ENCODE peak calls at places on chromosomes 3 and 15, in seven cellular contexts. T, Z, W, Q, P, Y and B are unnamed samples. For H3K4me1, the result is how much of the 10 kb centered on the place peaks cover.

GRCh38 chr15:69593981-69594966 is 141.7 kb downstream of the RPLP1 start:
- DNase-seq in P (no peak), W (peak), Y (peak), Z (no peak), T (no peak), Q (peak), B (no peak)

GRCh38 chr3:106333911-106334618 is 465.3 kb upstream of the CBLB start:
- DNase-seq in Y (no peak), Z (no peak), T (no peak), Q (no peak), W (no peak), P (no peak), B (no peak)

GRCh38 chr15:77479015-77479414 is 58.3 kb downstream of the HMG20A start:
- DNase-seq in Y (no peak), T (no peak), Z (no peak), P (no peak), W (no peak), Q (no peak), B (no peak)

GRCh38 chr15:69648775-69649735 is 196.4 kb downstream of the RPLP1 start:
- DNase-seq in Z (no peak), W (no peak), Y (no peak), T (peak), Q (no peak), P (no peak), B (no peak)

GRCh38 chr15:55709458-55709857 is 33.5 kb downstream of the PRTG start:
- DNase-seq in W (no peak), Y (no peak), P (no peak), T (no peak), Z (no peak), Q (no peak), B (no peak)

GRCh38 chr3:122298239-122298638 is 26.8 kb upstream of the CSTA start:
- DNase-seq in Z (no peak), Y (no peak), W (no peak), P (no peak), T (no peak), Q (no peak), B (no peak)

GRCh38 chr15:93866996-93867395 is 364.4 kb upstream of the MCTP2 start:
- DNase-seq in Q (no peak), Y (no peak), T (no peak), W (no peak), Z (no peak), P (no peak), B (no peak)

GRCh38 chr3:113136071-113136470 is 75.3 kb upstream of the BOC start:
- DNase-seq in Q (no peak), Y (no peak), P (peak), Z (peak), T (peak), W (no peak), B (no peak)

GRCh38 chr15:73866881-73867410 is 6.4 kb upstream of the TBC1D21 start:
- DNase-seq in Y (no peak), P (peak), Q (no peak), W (no peak), T (peak), Z (no peak), B (no peak)

GRCh38 chr3:7687428-7688147 is 814.0 kb upstream of the LMCD1 start:
- DNase-seq in Q (no peak), T (no peak), W (no peak), Z (peak), P (no peak), Y (no peak), B (no peak)

GRCh38 chr15:48667701-48668100 is 22.2 kb upstream of the FBN1 start:
- DNase-seq in Z (no peak), W (no peak), Y (no peak), T (no peak), P (no peak), Q (no peak), B (no peak)

GRCh38 chr3:153050978-153051377 is 111.0 kb upstream of the RAP2B start:
- DNase-seq in Y (no peak), P (peak), Z (no peak), W (no peak), T (no peak), Q (no peak), B (no peak)

GRCh38 chr15:44243146-44243545 is 45.4 kb upstream of the GOLM2 start:
- DNase-seq in Z (no peak), T (no peak), Y (no peak), W (no peak), Q (no peak), P (no peak), B (no peak)

GRCh38 chr15:59166156-59166555 is 40.5 kb upstream of the LDHAL6B start:
- DNase-seq in Y (no peak), Q (no peak), Z (no peak), P (no peak), T (no peak), W (no peak), B (no peak)

GRCh38 chr3:179788996-179789395 is 136.2 kb downstream of the USP13 start:
- DNase-seq in Z (no peak), P (no peak), Y (no peak), T (no peak), Q (no peak), W (no peak), B (no peak)

GRCh38 chr3:179797192-179797591 is 144.4 kb downstream of the USP13 start:
- DNase-seq in Q (no peak), Y (no peak), T (no peak), Z (no peak), W (no peak), P (no peak), B (no peak)

GRCh38 chr3:179796421-179796820 is 143.6 kb downstream of the USP13 start:
- DNase-seq in W (no peak), Q (no peak), P (no peak), Z (no peak), Y (no peak), T (no peak), B (no peak)

GRCh38 chr3:179794355-179794754 is 141.5 kb downstream of the USP13 start:
- DNase-seq in P (no peak), Y (no peak), W (no peak), Z (no peak), Q (no peak), T (no peak), B (no peak)

DNA sequence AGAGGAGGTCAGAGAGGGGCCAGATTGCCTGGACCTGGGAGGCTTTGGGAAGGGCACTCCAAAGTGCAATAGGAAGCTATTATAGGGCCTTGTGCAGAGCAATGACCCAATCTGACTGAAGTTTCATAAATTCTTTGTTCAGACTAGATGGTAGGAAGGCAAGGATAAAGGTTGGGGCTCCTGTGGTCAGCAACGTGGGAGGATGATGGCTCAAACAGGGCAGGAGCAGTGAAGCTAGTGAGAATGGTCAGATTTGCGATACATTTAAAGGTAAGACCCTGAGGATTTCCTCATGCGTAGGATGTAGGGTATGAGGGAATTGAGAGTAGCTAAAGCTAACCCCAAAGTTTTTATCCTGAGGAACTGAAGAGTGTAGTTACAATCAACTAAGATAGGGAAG is 139.0 kb downstream of the USP13 start:
- DNase-seq in T (no peak), Z (no peak), P (no peak), Q (no peak), W (no peak), Y (no peak), B (no peak)
- TF ChIP-seq POLR2AphosphoS5 in T (no peak), Z (no peak), P (no peak), Q (no peak), W (no peak), Y (no peak), B (no peak)

GRCh38 chr3:10332481-10333358 is 11.8 kb upstream of the SEC13 start:
- DNase-seq in Y (no peak), T (no peak), W (no peak), Z (no peak), Q (no peak), P (no peak), B (peak)

GRCh38 chr3:10331320-10331719 is 10.4 kb upstream of the SEC13 start:
- DNase-seq in Z (no peak), Q (no peak), T (no peak), P (no peak), W (no peak), Y (no peak), B (no peak)

GRCh38 chr3:10328460-10329071 is 7.7 kb upstream of the SEC13 start:
- DNase-seq in W (no peak), T (no peak), Y (no peak), Z (no peak), P (no peak), Q (no peak), B (peak)

GRCh38 chr3:10329495-10330015 is 8.6 kb upstream of the SEC13 start:
- DNase-seq in P (no peak), W (no peak), Z (no peak), Y (no peak), Q (no peak), T (no peak), B (no peak)

GRCh38 chr3:10330319-10330718 is 9.4 kb upstream of the SEC13 start:
- DNase-seq in Q (no peak), P (peak), T (no peak), W (no peak), Y (no peak), Z (no peak), B (peak)
- H3K4me1 ChIP-seq in Q (under half), P (under half), T (under half), W (under half), Y (under half), Z (under half), B (under half)

GRCh38 chr15:31262143-31262530 is 64.5 kb upstream of the KLF13 start:
- DNase-seq in Z (no peak), Q (no peak), W (peak), Y (peak), T (no peak), P (no peak), B (peak)

GRCh38 chr15:31265090-31265870 is 61.4 kb upstream of the KLF13 start:
- DNase-seq in Q (peak), W (peak), Y (peak), P (no peak), T (no peak), Z (no peak), B (peak)

GRCh38 chr15:31262901-31263671 is 63.5 kb upstream of the KLF13 start:
- DNase-seq in Q (peak), Z (no peak), Y (peak), W (peak), P (no peak), T (no peak), B (peak)

GRCh38 chr15:31264534-31265089 is 62.0 kb upstream of the KLF13 start:
- DNase-seq in P (no peak), Y (no peak), Q (no peak), Z (no peak), W (no peak), T (no peak), B (no peak)

GRCh38 chr15:31263751-31264533 is 62.7 kb upstream of the KLF13 start:
- DNase-seq in T (no peak), Z (peak), Y (peak), W (peak), Q (peak), P (no peak), B (peak)
- TF ChIP-seq POLR2AphosphoS5 in T (no peak), Z (no peak), Y (peak), W (peak), Q (peak), P (no peak), B (peak)

GRCh38 chr3:141682921-141683320 is 55.2 kb upstream of the RNF7 start:
- DNase-seq in Z (no peak), Y (no peak), W (no peak), P (no peak), Q (no peak), T (no peak), B (no peak)

GRCh38 chr3:141684758-141685157 is 53.3 kb upstream of the RNF7 start:
- DNase-seq in P (no peak), Y (no peak), W (no peak), T (peak), Z (no peak), Q (no peak), B (no peak)

GRCh38 chr3:141680620-141681389 is 57.3 kb upstream of the RNF7 start:
- DNase-seq in Q (no peak), W (no peak), P (no peak), T (peak), Y (peak), Z (peak), B (no peak)

GRCh38 chr3:141681390-141681780 is 56.7 kb upstream of the RNF7 start:
- DNase-seq in P (no peak), Y (no peak), W (no peak), T (no peak), Z (no peak), Q (no peak), B (no peak)

DNA sequence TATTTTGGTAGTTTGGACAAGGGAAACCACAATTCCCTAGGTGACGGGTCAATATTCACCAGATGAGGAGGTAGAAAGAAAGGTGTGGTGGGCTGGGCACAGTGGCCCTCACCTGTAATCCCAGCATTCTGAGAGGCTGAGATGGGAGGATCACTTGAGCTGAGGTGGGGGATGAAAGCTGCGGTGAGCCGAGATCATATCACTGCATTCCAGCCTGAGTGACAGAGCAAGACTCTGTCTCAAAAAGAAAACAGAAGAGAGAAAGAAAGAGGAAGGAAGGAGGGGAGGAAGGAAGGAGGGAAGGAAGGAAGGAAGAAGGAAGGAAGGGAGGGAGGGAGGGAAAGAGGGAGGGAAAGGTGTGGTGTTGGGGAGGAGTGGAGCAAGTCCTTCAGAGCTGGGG is 56.1 kb upstream of the RNF7 start:
- DNase-seq in W (no peak), T (no peak), P (no peak), Y (no peak), Q (no peak), Z (no peak), B (no peak)
- H3K4me1 ChIP-seq in W (under half), T (under half), P (under half), Y (under half), Q (under half), Z (under half), B (half or more)

GRCh38 chr3:49092948-49093852 is 671 bp downstream of the QRICH1 start:
- DNase-seq in W (peak), T (peak), Z (peak), P (peak), Q (peak), Y (peak), B (peak)
- TF ChIP-seq POLR2AphosphoS5 in W (peak), T (no peak), Z (no peak), P (no peak), Q (no peak), Y (peak), B (peak)